ENCODE peak calls at places on chromosomes 3 and 15, in nine cellular contexts. R is cardiac fibroblast; N is CD8-positive, alpha-beta T cell; Z is DND-41; L is AG04450; O is SK-N-SH; A is GM12865; G is AG10803; S is bronchial epithelial cell. M is an unnamed sample.

GRCh38 chr3:63458405-63458804 is 180.3 kb downstream of the SYNPR start:
- DNase-seq in G (no peak), S (no peak), L (no peak), Z (no peak), R (no peak), O (no peak), A (no peak), N (no peak), M (no peak)

GRCh38 chr3:40191850-40192448 is 117.6 kb upstream of the EIF1B start:
- DNase-seq in N (peak), A (peak), S (peak), O (peak), G (peak), Z (peak), L (peak), R (peak), M (no peak)

GRCh38 chr3:35677797-35678196 is 38.5 kb downstream of the ARPP21 start:
- DNase-seq in N (no peak), S (no peak), Z (no peak), R (peak), O (no peak), A (no peak), G (no peak), L (no peak), M (no peak)

GRCh38 chr3:114809668-114810413 is 337.2 kb downstream of the ZBTB20 start:
- DNase-seq in L (peak), S (no peak), A (peak), O (no peak), N (no peak), G (no peak), Z (no peak), R (no peak), M (no peak)

GRCh38 chr3:18335202-18335601 is 89.9 kb downstream of the SATB1 start:
- DNase-seq in Z (no peak), G (no peak), N (no peak), L (no peak), O (no peak), R (peak), A (no peak), S (peak), M (no peak)

GRCh38 chr3:123096701-123097100 is 29.9 kb downstream of the PDIA5 start:
- DNase-seq in L (peak), O (peak), A (no peak), G (peak), N (no peak), S (no peak), R (peak), Z (no peak), M (no peak)

GRCh38 chr3:134988666-134989065 is 193.6 kb downstream of the EPHB1 start:
- DNase-seq in L (no peak), Z (no peak), N (no peak), O (no peak), G (no peak), R (no peak), A (no peak), S (no peak), M (no peak)

GRCh38 chr3:194592798-194593752 is 40.1 kb downstream of the TMEM44 start:
- DNase-seq in G (peak), O (peak), A (peak), L (peak), Z (no peak), R (peak), N (no peak), S (peak), M (peak)

GRCh38 chr3:136414476-136414875 is 164.3 kb downstream of the PCCB start:
- DNase-seq in O (no peak), L (no peak), R (peak), N (no peak), Z (no peak), A (no peak), G (peak), S (no peak), M (no peak)

GRCh38 chr15:75840659-75841058 is 2.6 kb upstream of the UBE2Q2 start:
- DNase-seq in G (peak), S (no peak), O (peak), N (no peak), R (peak), L (no peak), A (no peak), Z (no peak), M (no peak)

GRCh38 chr15:95825672-95826387 is 504.7 kb upstream of the NR2F2 start:
- DNase-seq in L (no peak), Z (no peak), R (peak), N (no peak), O (no peak), S (no peak), A (no peak), G (no peak), M (no peak)

GRCh38 chr15:67521770-67522568 is 1.0 kb downstream of the C15orf61 start:
- DNase-seq in R (peak), G (peak), S (peak), N (no peak), A (no peak), Z (no peak), L (no peak), O (peak), M (no peak)

GRCh38 chr15:38002883-38003477 is 68.5 kb downstream of the TMCO5A start:
- DNase-seq in G (peak), Z (no peak), A (peak), S (peak), R (peak), N (no peak), O (no peak), L (peak), M (no peak)

GRCh38 chr3:31550452-31551251 is 17.9 kb downstream of the STT3B start:
- DNase-seq in O (peak), A (no peak), N (no peak), R (peak), S (peak), Z (no peak), L (no peak), G (peak), M (no peak)

GRCh38 chr3:165854696-165855095 is 17.5 kb upstream of the BCHE start:
- DNase-seq in A (peak), L (no peak), G (no peak), R (peak), S (peak), Z (no peak), N (no peak), O (peak), M (no peak)

GRCh38 chr15:66220587-66220986 is 33.0 kb downstream of the MEGF11 start:
- DNase-seq in G (no peak), O (no peak), A (no peak), R (no peak), Z (no peak), N (no peak), S (no peak), L (no peak), M (peak)

GRCh38 chr15:100918690-100919480 is at the start of gene LRRK1:
- DNase-seq in O (peak), R (peak), L (no peak), N (no peak), S (peak), Z (no peak), G (peak), A (peak), M (peak)

GRCh38 chr15:47422901-47423300 is 294.4 kb upstream of the SEMA6D start:
- DNase-seq in L (no peak), G (no peak), A (no peak), Z (no peak), N (no peak), O (no peak), S (peak), R (no peak), M (no peak)

GRCh38 chr3:170644711-170645110 is 58.8 kb upstream of the SLC7A14 start:
- DNase-seq in N (no peak), S (no peak), G (peak), Z (no peak), R (no peak), L (no peak), O (peak), A (no peak), M (no peak)

GRCh38 chr3:177657243-177657642 is 460.0 kb upstream of the TBL1XR1 start:
- DNase-seq in Z (no peak), S (peak), O (peak), A (no peak), R (no peak), L (no peak), G (no peak), N (no peak), M (no peak)

GRCh38 chr3:71195492-71195891 is 388.0 kb downstream of the FOXP1 start:
- DNase-seq in A (no peak), R (no peak), N (no peak), S (peak), Z (no peak), G (peak), O (no peak), L (peak), M (no peak)

GRCh38 chr15:86375733-86376132 is 296.1 kb downstream of the AGBL1 start:
- DNase-seq in L (no peak), S (peak), G (no peak), A (no peak), O (no peak), R (no peak), N (no peak), Z (no peak), M (no peak)
- TF ChIP-seq CTCF in L (no peak), S (no peak), G (no peak), A (no peak), O (no peak), R (no peak), N (no peak), Z (no peak), M (no peak)

GRCh38 chr15:88909956-88910831 is 3.0 kb downstream of the MFGE8 start:
- DNase-seq in N (no peak), Z (no peak), O (no peak), A (no peak), R (peak), S (no peak), G (peak), L (no peak), M (no peak)
- H3K4me3 ChIP-seq in N (no peak), Z (peak), O (no peak), A (no peak), R (no peak), S (no peak), G (peak), L (peak), M (no peak)

DNA sequence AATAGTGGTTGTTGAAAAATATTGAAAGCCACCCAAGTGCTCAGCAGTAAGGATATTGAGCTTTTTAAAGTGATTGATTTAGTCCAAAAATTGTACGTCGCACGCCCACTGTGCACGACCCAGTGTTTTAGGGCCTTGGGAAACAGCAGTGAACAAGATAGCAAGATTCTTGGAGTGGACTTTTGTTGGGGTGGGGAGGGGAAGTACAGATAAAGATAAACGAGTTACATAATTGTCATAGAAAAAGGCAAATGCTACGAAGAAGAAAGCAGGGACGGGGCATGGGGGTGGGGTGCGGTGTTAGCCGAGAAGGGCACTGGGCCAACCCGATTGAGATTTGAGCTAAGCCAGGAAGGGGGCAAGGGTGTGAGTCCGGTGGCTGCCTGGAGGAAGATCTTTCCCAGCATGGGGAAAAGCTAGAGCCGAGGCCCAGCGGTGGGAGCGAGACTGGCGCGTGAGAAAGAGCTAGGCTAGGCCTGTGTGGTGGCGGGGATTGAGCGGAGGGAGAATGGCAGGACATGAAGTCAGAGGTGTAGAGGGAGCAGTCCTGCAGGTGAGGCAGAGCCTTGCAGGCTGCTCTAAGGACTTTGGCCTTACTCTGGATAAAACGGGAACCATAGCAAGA is 454 bp downstream of the HTD2 start:
- DNase-seq in S (peak), N (no peak), R (peak), Z (peak), G (peak), A (peak), O (peak), L (no peak), M (no peak)
- TF ChIP-seq CTCF in S (peak), N (no peak), R (peak), Z (no peak), G (peak), A (peak), O (no peak), L (peak), M (no peak)

GRCh38 chr15:45751629-45752028 is 116.8 kb downstream of the SQOR start:
- DNase-seq in N (no peak), G (no peak), R (no peak), A (no peak), L (no peak), S (no peak), Z (no peak), O (no peak), M (no peak)
- H3K4me3 ChIP-seq in N (no peak), G (no peak), R (no peak), A (no peak), L (no peak), S (no peak), Z (no peak), O (no peak), M (no peak)

GRCh38 chr3:190701096-190701532 is 161.4 kb downstream of the GMNC start:
- DNase-seq in A (peak), Z (no peak), O (no peak), N (no peak), L (no peak), G (peak), R (peak), S (peak), M (no peak)
- TF ChIP-seq CTCF in A (peak), Z (peak), O (peak), N (no peak), L (peak), G (peak), R (peak), S (peak), M (peak)

GRCh38 chr3:183099026-183099837 is at the start of gene MCCC1:
- DNase-seq in L (peak), O (peak), Z (peak), A (peak), N (peak), S (peak), R (peak), G (peak), M (peak)
- H3K4me3 ChIP-seq in L (peak), O (peak), Z (peak), A (peak), N (peak), S (peak), R (peak), G (peak), M (peak)

GRCh38 chr3:72547183-72547582 is 301.1 kb downstream of the SHQ1 start:
- DNase-seq in S (no peak), G (no peak), R (no peak), N (no peak), O (no peak), Z (no peak), L (no peak), A (no peak), M (no peak)
- TF ChIP-seq CTCF in S (no peak), G (no peak), R (no peak), N (no peak), O (no peak), Z (no peak), L (no peak), A (no peak), M (no peak)

GRCh38 chr15:69758291-69758771 is 305.7 kb downstream of the RPLP1 start:
- DNase-seq in O (no peak), N (no peak), R (peak), S (no peak), Z (no peak), L (peak), A (no peak), G (peak), M (no peak)

GRCh38 chr15:69754313-69754712 is 301.7 kb downstream of the RPLP1 start:
- DNase-seq in R (no peak), N (no peak), A (no peak), Z (no peak), O (no peak), G (no peak), L (no peak), S (no peak), M (no peak)

GRCh38 chr15:69757186-69757585 is 304.6 kb downstream of the RPLP1 start:
- DNase-seq in L (no peak), A (no peak), G (no peak), O (no peak), R (no peak), Z (no peak), N (peak), S (peak), M (no peak)

GRCh38 chr15:69755571-69756310 is 303.1 kb downstream of the RPLP1 start:
- DNase-seq in Z (peak), A (peak), S (no peak), L (no peak), O (no peak), R (no peak), G (no peak), N (peak), M (no peak)

GRCh38 chr15:69756440-69756839 is 303.8 kb downstream of the RPLP1 start:
- DNase-seq in G (no peak), N (no peak), S (no peak), L (no peak), A (no peak), Z (no peak), R (no peak), O (no peak), M (no peak)
- H3K4me3 ChIP-seq in G (no peak), N (no peak), S (no peak), L (no peak), A (no peak), Z (no peak), R (no peak), O (no peak), M (no peak)

DNA sequence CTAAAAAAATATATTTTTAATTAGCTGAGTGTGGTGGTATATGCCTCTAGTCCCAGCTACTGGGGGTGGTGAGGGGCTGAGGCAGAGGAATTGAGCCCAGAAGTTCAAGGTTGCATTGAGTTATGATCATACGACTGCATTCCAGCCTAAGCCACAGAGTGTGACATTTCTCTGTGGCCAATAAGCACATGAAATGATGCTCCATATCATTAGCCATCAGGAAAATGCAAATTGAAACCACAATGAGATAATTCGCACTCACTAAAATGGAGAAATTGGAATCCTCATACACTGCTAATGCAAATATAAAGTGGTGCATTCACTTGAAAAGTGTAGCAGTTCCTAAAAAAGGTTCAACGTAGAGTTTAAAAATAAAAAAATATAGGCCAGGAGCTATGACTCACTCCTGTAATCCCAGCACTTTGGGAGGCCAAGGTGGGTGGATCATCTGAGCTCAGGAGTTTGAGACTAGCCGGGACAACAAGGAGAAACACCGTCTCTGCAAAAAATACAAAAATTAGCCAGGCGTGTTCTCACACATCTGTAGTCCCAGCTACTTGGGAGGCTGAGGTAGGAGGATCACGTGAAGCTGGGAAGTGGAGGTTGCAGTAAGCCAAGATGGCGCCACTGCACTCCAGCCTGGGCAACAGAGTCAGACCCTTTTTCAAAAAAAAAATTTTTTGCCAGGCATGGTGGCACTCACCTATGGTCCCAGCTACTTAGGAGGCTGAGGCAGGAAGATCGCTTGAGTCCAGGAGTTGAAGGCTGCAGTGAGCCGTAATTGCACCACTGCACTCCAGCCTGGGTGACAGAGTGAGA is 35.2 kb downstream of the IFT122 start:
- DNase-seq in S (no peak), A (no peak), R (no peak), G (no peak), N (no peak), Z (no peak), O (no peak), L (no peak), M (no peak)
- TF ChIP-seq CTCF in S (no peak), A (no peak), R (no peak), G (no peak), N (no peak), Z (no peak), O (no peak), L (no peak), M (no peak)